ENCODE peak calls at places on chromosomes 4 and X, in six cellular contexts. D is transverse colon, M is Caco-2, U is pancreas, C is bronchial epithelial cell, Y is Peyer's patch. H is an unnamed sample. For H3K27me3, the result is how much of the 10 kb centered on the place peaks cover.

GRCh38 chr4:100581337-100581736 is 63.5 kb upstream of the EMCN start:
- DNase-seq in M (no peak), Y (no peak), C (peak), U (no peak), D (no peak), H (no peak)

GRCh38 chrX:31301941-31302340 is 230.1 kb upstream of the FTHL17 start:
- DNase-seq in M (no peak), U (no peak), Y (no peak), C (no peak), D (no peak), H (no peak)

GRCh38 chrX:39814391-39814790 is 283.4 kb downstream of the BCOR start:
- DNase-seq in C (no peak), U (no peak), D (peak), Y (peak), M (no peak), H (no peak)

GRCh38 chr4:115119804-115120352 is 6.5 kb upstream of the NDST4 start:
- DNase-seq in Y (no peak), C (no peak), D (no peak), U (no peak), M (no peak), H (no peak)

GRCh38 chr4:84578540-84579409 is 4.2 kb upstream of the CDS1 start:
- DNase-seq in M (peak), C (peak), Y (peak), D (peak), U (no peak), H (no peak)

GRCh38 chr4:94390804-94391410 is 48.3 kb upstream of the HPGDS start:
- DNase-seq in Y (no peak), C (no peak), M (peak), D (no peak), U (no peak), H (no peak)

GRCh38 chrX:30504309-30504708 is 73.3 kb downstream of the TASL start:
- DNase-seq in C (peak), D (no peak), U (no peak), M (no peak), Y (no peak), H (no peak)

GRCh38 chrX:45888518-45888917 is 656.7 kb downstream of the ZNF674 start:
- DNase-seq in U (no peak), M (no peak), Y (no peak), C (no peak), D (no peak), H (no peak)

GRCh38 chr4:8307126-8307525 is 37.6 kb downstream of the HTRA3 start:
- DNase-seq in Y (peak), C (no peak), M (no peak), D (no peak), U (no peak), H (no peak)

GRCh38 chr4:154757713-154758112 is 13.9 kb downstream of the LRAT start:
- DNase-seq in Y (no peak), U (no peak), C (no peak), M (no peak), D (no peak), H (no peak)

GRCh38 chr4:67699603-67700002 is 1.4 kb downstream of the UBA6 start:
- DNase-seq in C (no peak), M (no peak), U (no peak), Y (no peak), D (no peak), H (no peak)

GRCh38 chrX:102712967-102713677 is 874 bp downstream of the GPRASP2 start:
- DNase-seq in U (peak), M (peak), C (peak), D (peak), Y (peak), H (peak)

GRCh38 chrX:108439961-108440696 is 491 bp downstream of the COL4A5 start:
- DNase-seq in U (peak), D (no peak), C (no peak), M (no peak), Y (no peak), H (no peak)

GRCh38 chrX:50100188-50100587 is 100.6 kb downstream of the AKAP4 start:
- DNase-seq in D (no peak), Y (no peak), M (peak), C (peak), U (no peak), H (no peak)

GRCh38 chr4:189022441-189023035 is 883.3 kb downstream of the TRIML1 start:
- DNase-seq in M (no peak), Y (no peak), D (no peak), C (peak), U (no peak), H (no peak)

GRCh38 chr4:114734581-114734980 is 136.0 kb downstream of the UGT8 start:
- DNase-seq in C (no peak), D (no peak), M (no peak), U (no peak), Y (no peak), H (no peak)

GRCh38 chr4:140099993-140100392 is 54.0 kb downstream of the MAML3 start:
- DNase-seq in D (peak), Y (peak), M (no peak), C (no peak), U (no peak), H (peak)

GRCh38 chr4:165493359-165493758 is 114.6 kb downstream of the CPE start:
- DNase-seq in D (peak), U (peak), C (peak), Y (peak), M (peak), H (peak)

GRCh38 chr4:126113058-126113457 is 798.3 kb downstream of the FAT4 start:
- DNase-seq in Y (no peak), C (no peak), D (no peak), M (no peak), U (no peak), H (no peak)

GRCh38 chrX:98962996-98963395 is 1447.1 kb downstream of the PCDH19 start:
- DNase-seq in Y (no peak), U (no peak), C (no peak), M (no peak), D (no peak), H (no peak)

GRCh38 chrX:23333842-23334535 is 660 bp upstream of the PTCHD1 start:
- DNase-seq in D (peak), M (no peak), U (peak), Y (no peak), C (no peak), H (no peak)

GRCh38 chrX:23334871-23335599 is 386 bp downstream of the PTCHD1 start:
- DNase-seq in M (no peak), U (peak), Y (no peak), D (no peak), C (no peak), H (no peak)

GRCh38 chrX:23341452-23341851 is 6.8 kb downstream of the PTCHD1 start:
- DNase-seq in Y (no peak), M (no peak), D (no peak), U (no peak), C (no peak), H (no peak)

GRCh38 chrX:23334536-23334870 is at the start of gene PTCHD1:
- DNase-seq in M (no peak), Y (no peak), U (no peak), C (no peak), D (no peak), H (no peak)

DNA sequence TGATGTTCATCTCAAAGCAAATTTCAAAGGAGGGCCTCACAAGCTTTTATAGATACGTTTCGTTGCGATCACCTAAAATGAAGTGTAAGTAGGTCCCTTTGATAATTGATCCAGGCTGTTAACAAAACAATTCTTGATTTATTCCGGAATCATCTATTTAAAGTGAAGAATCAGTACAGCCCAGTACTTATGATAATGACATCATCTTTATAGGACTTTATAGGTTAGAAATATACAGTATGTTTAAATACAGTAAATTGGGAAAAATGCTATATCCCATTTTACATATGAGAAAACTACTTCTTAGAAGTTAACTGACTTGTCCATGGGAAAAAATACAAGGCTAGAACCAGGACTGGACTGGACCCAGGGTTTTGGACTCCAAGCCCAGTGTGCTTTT is 3.7 kb downstream of the PTCHD1 start:
- DNase-seq in Y (no peak), M (no peak), C (no peak), U (no peak), D (no peak), H (no peak)
- H3K27me3 ChIP-seq in Y (under half), M (under half), C (under half), U (under half), D (under half), H (under half)

GRCh38 chr4:152909901-152910300 is 26.2 kb upstream of the FHDC1 start:
- DNase-seq in D (no peak), Y (no peak), U (no peak), C (no peak), M (no peak), H (no peak)

DNA sequence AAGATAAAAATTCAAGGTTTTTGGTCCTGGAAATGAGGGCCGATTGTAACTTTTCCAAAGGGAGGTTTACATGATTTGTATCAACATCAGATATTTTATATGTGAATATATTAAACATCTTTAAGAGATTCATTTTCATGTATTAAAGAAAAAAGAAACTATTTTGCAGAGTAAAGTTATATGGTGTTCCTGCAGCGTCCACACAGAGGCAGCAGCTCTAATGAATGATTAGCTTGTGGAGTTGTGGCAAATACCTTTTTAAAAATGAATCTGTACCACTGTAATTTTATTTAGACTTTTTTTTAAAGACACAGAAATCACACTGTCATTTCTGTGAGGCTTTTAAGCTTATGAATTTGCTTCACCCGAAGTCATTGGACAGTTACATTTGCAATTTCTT is 25.6 kb upstream of the FHDC1 start:
- DNase-seq in U (no peak), C (no peak), D (no peak), Y (no peak), M (no peak), H (no peak)
- TF ChIP-seq CTCF in U (no peak), C (no peak), D (no peak), Y (peak), M (no peak), H (no peak)

DNA sequence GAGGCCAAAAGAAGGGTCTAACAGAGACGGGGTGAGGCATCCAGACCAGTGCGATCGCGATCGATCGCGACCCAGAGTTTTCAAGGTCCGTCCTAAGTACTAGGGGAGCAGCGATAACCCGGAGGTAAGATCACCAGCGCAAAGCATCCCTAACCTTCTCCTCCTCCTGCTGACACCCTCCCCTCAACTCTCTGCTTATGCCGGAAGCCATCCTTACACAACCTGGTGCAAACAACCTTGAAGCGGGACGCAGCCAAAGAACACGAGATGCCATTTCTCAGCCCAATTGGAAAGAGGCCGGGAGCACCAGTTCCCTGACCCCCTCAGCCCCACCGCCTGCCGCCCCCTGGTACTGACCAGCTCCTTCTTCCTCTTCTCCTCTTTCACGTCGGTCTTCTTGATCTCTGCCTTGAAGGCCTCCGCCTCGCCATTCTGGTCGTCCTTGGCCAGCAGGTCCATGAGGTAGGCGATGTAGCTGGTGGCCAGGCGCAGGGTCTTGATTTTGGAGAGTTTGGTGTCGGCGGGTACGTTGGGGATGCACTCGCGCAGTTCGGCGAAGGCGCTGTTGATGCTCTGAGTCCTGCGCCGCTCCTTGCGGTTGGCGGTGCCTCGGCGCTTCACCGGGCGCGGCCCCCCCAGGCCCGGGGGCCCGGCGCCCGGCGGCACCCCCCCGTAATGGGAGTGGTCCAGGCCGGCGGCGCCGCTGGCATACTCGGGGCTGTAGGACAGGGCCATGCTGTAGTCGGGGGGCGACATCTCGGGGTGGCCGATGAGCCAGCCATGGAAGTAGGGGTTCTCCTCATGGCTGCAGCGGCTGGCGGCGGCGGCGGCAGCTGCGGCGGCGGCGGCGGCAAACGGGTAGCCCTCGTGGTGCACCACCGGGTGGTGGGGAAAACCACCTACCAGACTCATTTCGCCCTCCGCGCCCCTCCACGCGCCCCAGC is 1.4 kb downstream of the HAND2 start:
- DNase-seq in U (peak), C (no peak), M (no peak), D (no peak), Y (no peak), H (peak)
- H3K27me3 ChIP-seq in U (under half), C (half or more), M (under half), D (half or more), Y (under half), H (under half)

GRCh38 chr4:24805036-24805435 is 9.7 kb downstream of the SOD3 start:
- DNase-seq in Y (no peak), M (peak), C (peak), U (no peak), D (no peak), H (no peak)
- TF ChIP-seq CTCF in Y (no peak), M (no peak), C (no peak), U (no peak), D (no peak), H (no peak)

GRCh38 chr4:1472911-1473518 is 66.8 kb upstream of the NKX1-1 start:
- DNase-seq in M (no peak), U (peak), C (no peak), Y (no peak), D (no peak), H (no peak)
- H3K27me3 ChIP-seq in M (under half), U (under half), C (under half), Y (under half), D (under half), H (under half)

DNA sequence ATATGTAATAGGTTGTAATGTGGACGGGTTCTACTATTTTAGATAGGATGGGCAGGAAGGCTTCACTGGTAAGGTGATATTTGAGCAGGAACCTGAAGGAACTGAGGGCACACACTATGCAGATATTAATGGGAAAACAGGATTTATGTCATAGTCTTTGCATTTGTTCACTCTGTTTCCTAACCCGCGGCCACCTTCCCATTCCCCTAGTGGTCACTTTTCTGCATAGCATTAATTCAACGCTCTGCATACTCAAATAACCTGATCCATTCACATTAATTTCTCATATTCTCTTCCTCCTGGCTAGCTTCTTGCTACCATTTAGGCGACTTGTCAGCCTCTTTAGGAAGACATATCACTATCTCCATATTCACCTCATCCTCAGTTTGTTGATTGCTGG is 61.5 kb downstream of the GSPT2 start:
- DNase-seq in M (no peak), U (no peak), D (no peak), Y (no peak), C (no peak), H (no peak)
- TF ChIP-seq CTCF in M (no peak), U (no peak), D (no peak), Y (no peak), C (no peak), H (no peak)

GRCh38 chr4:137253949-137254348 is 278.3 kb downstream of the PCDH18 start:
- DNase-seq in C (peak), U (no peak), Y (no peak), M (no peak), D (no peak), H (no peak)
- H3K27me3 ChIP-seq in C (under half), U (under half), Y (under half), M (under half), D (under half), H (under half)

GRCh38 chr4:156971623-156972369 is at the start of gene PDGFC:
- DNase-seq in M (peak), U (peak), C (no peak), D (peak), Y (peak), H (peak)
- TF ChIP-seq CTCF in M (peak), U (peak), C (peak), D (no peak), Y (no peak), H (peak)

GRCh38 chr4:127782025-127782274 is 172 bp upstream of the HSPA4L start:
- DNase-seq in M (peak), C (peak), Y (peak), D (peak), U (peak), H (peak)

GRCh38 chr4:127782275-127783025 is at the start of gene HSPA4L:
- DNase-seq in D (peak), Y (peak), M (peak), C (peak), U (peak), H (peak)

GRCh38 chr4:127780598-127780997 is 1.5 kb upstream of the HSPA4L start:
- DNase-seq in C (no peak), U (peak), D (no peak), M (no peak), Y (no peak), H (no peak)

GRCh38 chr4:127783026-127783769 is 1.1 kb downstream of the HSPA4L start:
- DNase-seq in U (peak), C (peak), D (peak), Y (peak), M (peak), H (peak)

DNA sequence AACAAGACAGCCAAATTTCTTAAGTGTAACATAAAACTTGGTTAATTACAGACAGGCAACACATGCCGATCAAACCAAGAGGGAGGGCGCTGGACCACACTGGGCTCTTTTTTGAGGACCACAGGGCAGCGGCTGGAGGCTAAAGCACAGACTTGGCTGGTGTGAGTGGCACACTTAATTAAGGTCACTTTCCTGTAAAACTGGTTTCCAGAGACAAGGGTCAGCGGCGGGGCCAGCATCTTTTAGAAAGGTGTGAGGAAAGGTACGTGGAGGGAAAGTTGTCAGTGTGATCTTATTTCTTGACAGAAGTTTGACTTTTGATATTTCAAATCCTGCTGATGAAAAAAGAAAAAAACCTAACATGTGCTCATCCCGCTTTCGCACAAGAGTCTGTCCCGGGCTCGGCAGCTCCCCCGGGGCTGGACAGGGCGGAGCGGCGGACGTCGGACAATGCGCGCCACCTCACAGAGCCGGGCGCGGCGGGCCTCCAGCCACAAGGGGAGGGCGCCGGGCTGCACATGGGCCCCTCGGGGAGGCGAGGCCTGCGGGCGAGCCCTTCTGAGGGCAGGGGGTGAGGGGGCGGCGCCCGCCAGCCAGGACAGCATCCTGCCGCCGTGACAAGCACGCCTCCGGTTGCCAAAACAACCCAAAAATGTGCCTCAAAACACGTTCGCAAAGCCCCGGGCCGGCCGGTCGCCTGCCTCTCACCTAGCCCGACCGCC is 658 bp upstream of the HSPA4L start:
- DNase-seq in U (no peak), D (peak), C (no peak), M (peak), Y (peak), H (peak)
- H3K27me3 ChIP-seq in U (under half), D (under half), C (under half), M (under half), Y (under half), H (under half)

GRCh38 chr4:134028411-134028810 is 173.2 kb downstream of the PABPC4L start:
- DNase-seq in Y (no peak), M (no peak), U (no peak), C (no peak), D (no peak), H (no peak)

GRCh38 chr4:134019657-134020056 is 181.9 kb downstream of the PABPC4L start:
- DNase-seq in U (no peak), C (no peak), D (no peak), Y (no peak), M (no peak), H (no peak)

GRCh38 chr4:134027931-134028330 is 173.7 kb downstream of the PABPC4L start:
- DNase-seq in Y (no peak), M (no peak), D (no peak), C (peak), U (no peak), H (no peak)

GRCh38 chr4:134018845-134019244 is 182.7 kb downstream of the PABPC4L start:
- DNase-seq in Y (no peak), U (no peak), D (no peak), M (no peak), C (no peak), H (no peak)

GRCh38 chr4:134024251-134024650 is 177.3 kb downstream of the PABPC4L start:
- DNase-seq in M (peak), U (no peak), D (no peak), Y (no peak), C (no peak), H (no peak)
- TF ChIP-seq CTCF in M (peak), U (no peak), D (no peak), Y (no peak), C (no peak), H (no peak)

H was measured in heart left ventricle.